ENCODE peak calls at places on chromosomes 6 and 20, in eight cellular contexts. N is ovary; F is A673; X is choroid plexus epithelial cell; S is endothelial cell of umbilical vein; O is CD8-positive, alpha-beta T cell; I is Calu3; E is brain microvascular endothelial cell. H is an unnamed sample.

GRCh38 chr6:50681213-50681824 is 32.0 kb upstream of the TFAP2D start:
- DNase-seq in N (no peak), F (no peak), X (no peak), S (no peak), O (no peak), I (no peak), E (no peak), H (no peak)

GRCh38 chr6:81031429-81031828 is 721.1 kb downstream of the TENT5A start:
- DNase-seq in N (no peak), F (peak; percentile 3), X (peak; percentile 13), S (no peak), O (no peak), I (no peak), E (no peak), H (no peak)

GRCh38 chr6:98586163-98586562 is 248.2 kb upstream of the POU3F2 start:
- DNase-seq in N (no peak), F (no peak), X (no peak), S (no peak), O (no peak), I (no peak), E (no peak), H (no peak)

GRCh38 chr6:129890164-129890563 is 29.0 kb upstream of the TMEM244 start:
- DNase-seq in N (no peak), F (peak; percentile 55), X (peak; percentile 44), S (peak; percentile 39), O (no peak), I (no peak), E (peak; percentile 45), H (peak; percentile 39)

GRCh38 chr6:20946037-20946436 is 411.8 kb downstream of the CDKAL1 start:
- DNase-seq in N (no peak), F (peak; percentile 4), X (peak; percentile 73), S (no peak), O (no peak), I (no peak), E (peak; percentile 38), H (peak; percentile 4)

GRCh38 chr6:113586413-113586812 is 270.7 kb upstream of the MARCKS start:
- DNase-seq in N (no peak), F (no peak), X (peak; percentile 61), S (no peak), O (no peak), I (no peak), E (peak; percentile 38), H (peak; percentile 62)

GRCh38 chr20:12394786-12395185 is 477.1 kb downstream of the BTBD3 start:
- DNase-seq in N (no peak), F (no peak), X (peak; percentile 77), S (no peak), O (no peak), I (peak; percentile 34), E (no peak), H (no peak)

GRCh38 chr20:34293119-34293518 is 10.0 kb downstream of the AHCY start:
- DNase-seq in N (no peak), F (no peak), X (no peak), S (no peak), O (no peak), I (no peak), E (no peak), H (no peak)

GRCh38 chr20:19934792-19935491 is 82.2 kb upstream of the NAA20 start:
- DNase-seq in N (no peak), F (peak; percentile 61), X (no peak), S (peak; percentile 94), O (no peak), I (peak; percentile 12), E (no peak), H (no peak)

GRCh38 chr6:3419624-3420272 is 37.1 kb downstream of the SLC22A23 start:
- DNase-seq in N (no peak), F (no peak), X (peak; percentile 51), S (no peak), O (no peak), I (no peak), E (peak; percentile 84), H (peak; percentile 65)

GRCh38 chr6:113830140-113830539 is 27.0 kb upstream of the MARCKS start:
- DNase-seq in N (no peak), F (no peak), X (no peak), S (no peak), O (no peak), I (no peak), E (no peak), H (no peak)

GRCh38 chr20:14896569-14896968 is 559.2 kb upstream of the FLRT3 start:
- DNase-seq in N (no peak), F (no peak), X (no peak), S (no peak), O (no peak), I (no peak), E (no peak), H (no peak)

GRCh38 chr6:26249959-26250805 is 114.8 kb upstream of the BTN3A2 start:
- DNase-seq in N (no peak), F (peak; percentile 93), X (peak; percentile 83), S (peak; percentile 87), O (peak; percentile 62), I (peak; percentile 81), E (peak; percentile 64), H (peak; percentile 75)

GRCh38 chr6:52077961-52078613 is 9.3 kb downstream of the PKHD1 start:
- DNase-seq in N (no peak), F (peak; percentile 57), X (no peak), S (no peak), O (no peak), I (no peak), E (no peak), H (no peak)

GRCh38 chr6:89828988-89829590 is 591 bp upstream of the CASP8AP2 start:
- DNase-seq in N (peak; percentile 16), F (no peak), X (no peak), S (no peak), O (peak; percentile 6), I (peak; percentile 4), E (no peak), H (no peak)

GRCh38 chr6:113862112-113862511 is 5.0 kb downstream of the MARCKS start:
- DNase-seq in N (no peak), F (no peak), X (peak; percentile 26), S (no peak), O (no peak), I (no peak), E (no peak), H (no peak)

GRCh38 chr20:6265204-6265904 is 142.5 kb upstream of the FERMT1 start:
- DNase-seq in N (no peak), F (peak; percentile 11), X (peak; percentile 93), S (peak; percentile 82), O (no peak), I (peak; percentile 6), E (peak; percentile 82), H (peak; percentile 5)

GRCh38 chr20:25547063-25547462 is 38.3 kb downstream of the NINL start:
- DNase-seq in N (no peak), F (no peak), X (no peak), S (no peak), O (no peak), I (no peak), E (no peak), H (no peak)

GRCh38 chr6:79446006-79446405 is 91.2 kb downstream of the LCA5 start:
- DNase-seq in N (no peak), F (no peak), X (peak; percentile 64), S (no peak), O (no peak), I (no peak), E (peak; percentile 16), H (no peak)

DNA sequence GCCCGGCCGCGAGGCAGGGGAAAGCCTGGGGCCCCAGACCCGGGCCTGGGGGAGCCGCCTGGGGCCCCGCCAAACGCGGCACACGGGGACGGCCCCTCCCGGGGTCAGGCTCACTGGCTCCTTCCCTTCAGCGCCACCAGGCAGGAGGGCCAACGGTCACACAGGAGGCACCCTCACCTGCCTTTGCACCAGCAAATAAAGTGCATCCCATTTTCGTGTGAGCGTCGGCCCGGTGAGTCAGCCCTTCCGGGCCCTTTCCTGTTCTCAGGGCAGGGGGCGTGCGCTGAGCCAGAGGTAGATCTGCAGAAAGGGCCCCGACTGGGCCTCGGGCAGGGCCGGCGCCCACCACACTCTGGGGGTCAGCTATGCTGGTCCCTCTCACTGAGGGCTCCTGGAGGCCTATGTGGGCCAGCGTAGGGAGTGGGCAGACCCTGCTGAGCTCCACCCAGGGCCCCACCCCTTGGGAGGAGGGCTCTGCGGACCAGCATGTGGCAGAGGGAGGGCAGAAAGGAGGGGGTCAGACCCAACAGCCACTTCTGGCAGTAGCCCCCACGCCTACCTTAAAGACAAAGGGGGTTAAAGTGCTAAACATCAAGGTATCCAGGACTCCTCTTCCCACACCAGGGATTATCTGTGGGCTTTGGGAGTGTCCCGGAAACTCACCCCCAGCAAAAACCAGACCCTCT is 931 bp upstream of the UCKL1 start:
- DNase-seq in N (peak; percentile 67), F (peak; percentile 80), X (peak; percentile 75), S (peak; percentile 69), O (peak; percentile 58), I (peak; percentile 77), E (no peak), H (peak; percentile 37)
- TF ChIP-seq CTCF in N (peak; percentile 27), F (peak; percentile 10), X (peak; percentile 27), S (no peak), O (no peak), I (no peak), E (peak; percentile 26), H (peak; percentile 50)

GRCh38 chr6:154732824-154733609 is at the start of gene SCAF8:
- DNase-seq in N (peak; percentile 79), F (peak; percentile 91), X (peak; percentile 82), S (peak; percentile 81), O (peak; percentile 80), I (peak; percentile 81), E (peak; percentile 53), H (peak; percentile 52)
- TF ChIP-seq CTCF in N (peak; percentile 95), F (peak; percentile 69), X (peak; percentile 56), S (peak; percentile 85), O (peak; percentile 80), I (peak; percentile 71), E (peak; percentile 50), H (peak; percentile 92)

GRCh38 chr6:157898169-157898568 is 75.1 kb downstream of the SNX9 start:
- DNase-seq in N (no peak), F (no peak), X (peak; percentile 42), S (peak; percentile 15), O (no peak), I (no peak), E (no peak), H (no peak)
- TF ChIP-seq CTCF in N (no peak), F (peak; percentile 29), X (peak; percentile 53), S (no peak), O (peak; percentile 45), I (no peak), E (peak; percentile 46), H (no peak)

GRCh38 chr6:15248451-15249370 is 2.8 kb downstream of the JARID2 start:
- DNase-seq in N (peak; percentile 98), F (peak; percentile 98), X (peak; percentile 97), S (peak; percentile 89), O (peak; percentile 92), I (peak; percentile 91), E (peak; percentile 92), H (peak; percentile 94)

GRCh38 chr6:15246217-15247211 is 645 bp downstream of the JARID2 start:
- DNase-seq in N (no peak), F (peak; percentile 35), X (peak; percentile 32), S (no peak), O (no peak), I (no peak), E (no peak), H (no peak)

GRCh38 chr6:15247214-15247749 is 1.4 kb downstream of the JARID2 start:
- DNase-seq in N (no peak), F (no peak), X (no peak), S (no peak), O (no peak), I (no peak), E (no peak), H (no peak)

GRCh38 chr6:15249371-15250019 is 3.6 kb downstream of the JARID2 start:
- DNase-seq in N (no peak), F (no peak), X (no peak), S (no peak), O (no peak), I (no peak), E (no peak), H (no peak)

GRCh38 chr6:15247750-15248450 is 2.0 kb downstream of the JARID2 start:
- DNase-seq in N (peak; percentile 44), F (peak; percentile 71), X (peak; percentile 73), S (peak; percentile 55), O (peak; percentile 43), I (peak; percentile 48), E (peak; percentile 50), H (peak; percentile 73)
- TF ChIP-seq CTCF in N (no peak), F (peak; percentile 26), X (peak; percentile 1), S (no peak), O (peak; percentile 21), I (peak; percentile 23), E (peak; percentile 7), H (peak; percentile 53)

H was measured in HFFc6.